ENCODE peak calls at places on chromosomes 16 and 17, in six cellular contexts. One of them, this sample, is unnamed.

GRCh38 chr16:85878875-85879274 is 20.1 kb upstream of the IRF8 start:
- DNase-seq in M059J: peak; percentile 85
- DNase-seq in activated CD8-positive, alpha-beta memory T cell treated with anti-CD3 and anti-CD28 coated beads, Interleukin-2, amount 50 U/mL, for 48 hours: no peak
- DNase-seq in MCF 10A: peak; percentile 27
- DNase-seq in CD8-positive, alpha-beta memory T cell: no peak
- DNase-seq in progenitor cell of endocrine pancreas: no peak
- DNase-seq in this sample: no peak

GRCh38 chr17:51371732-51372151 is 111.4 kb downstream of the UTP18 start:
- DNase-seq in M059J: peak; percentile 53
- DNase-seq in activated CD8-positive, alpha-beta memory T cell treated with anti-CD3 and anti-CD28 coated beads, Interleukin-2, amount 50 U/mL, for 48 hours: no peak
- DNase-seq in MCF 10A: peak; percentile 77
- DNase-seq in CD8-positive, alpha-beta memory T cell: no peak
- DNase-seq in progenitor cell of endocrine pancreas: peak; percentile 28
- DNase-seq in this sample: peak; percentile 17

GRCh38 chr17:34671191-34671590 is 91.8 kb downstream of the TMEM132E start:
- DNase-seq in M059J: no peak
- DNase-seq in activated CD8-positive, alpha-beta memory T cell treated with anti-CD3 and anti-CD28 coated beads, Interleukin-2, amount 50 U/mL, for 48 hours: no peak
- DNase-seq in MCF 10A: no peak
- DNase-seq in CD8-positive, alpha-beta memory T cell: no peak
- DNase-seq in progenitor cell of endocrine pancreas: no peak
- DNase-seq in this sample: no peak

GRCh38 chr17:74163836-74164235 is 39.6 kb upstream of the RPL38 start:
- DNase-seq in M059J: no peak
- DNase-seq in activated CD8-positive, alpha-beta memory T cell treated with anti-CD3 and anti-CD28 coated beads, Interleukin-2, amount 50 U/mL, for 48 hours: peak; percentile 15
- DNase-seq in MCF 10A: no peak
- DNase-seq in CD8-positive, alpha-beta memory T cell: no peak
- DNase-seq in progenitor cell of endocrine pancreas: no peak
- DNase-seq in this sample: no peak

GRCh38 chr17:1229891-1230571 is 40.2 kb upstream of the BHLHA9 start:
- DNase-seq in M059J: no peak
- DNase-seq in activated CD8-positive, alpha-beta memory T cell treated with anti-CD3 and anti-CD28 coated beads, Interleukin-2, amount 50 U/mL, for 48 hours: no peak
- DNase-seq in MCF 10A: no peak
- DNase-seq in CD8-positive, alpha-beta memory T cell: no peak
- DNase-seq in progenitor cell of endocrine pancreas: no peak
- DNase-seq in this sample: no peak

GRCh38 chr17:82931696-82932060 is 91.9 kb upstream of the ZNF750 start:
- DNase-seq in M059J: no peak
- DNase-seq in activated CD8-positive, alpha-beta memory T cell treated with anti-CD3 and anti-CD28 coated beads, Interleukin-2, amount 50 U/mL, for 48 hours: no peak
- DNase-seq in MCF 10A: peak; percentile 75
- DNase-seq in CD8-positive, alpha-beta memory T cell: no peak
- DNase-seq in progenitor cell of endocrine pancreas: no peak
- DNase-seq in this sample: no peak

GRCh38 chr17:16987830-16988601 is 16.1 kb upstream of the TNFRSF13B start:
- DNase-seq in M059J: peak; percentile 90
- DNase-seq in activated CD8-positive, alpha-beta memory T cell treated with anti-CD3 and anti-CD28 coated beads, Interleukin-2, amount 50 U/mL, for 48 hours: peak; percentile 74
- DNase-seq in MCF 10A: peak; percentile 75
- DNase-seq in CD8-positive, alpha-beta memory T cell: peak; percentile 16
- DNase-seq in progenitor cell of endocrine pancreas: no peak
- DNase-seq in this sample: peak; percentile 76

GRCh38 chr16:11004957-11005610 is 60.7 kb downstream of the CLEC16A start:
- DNase-seq in M059J: peak; percentile 76
- DNase-seq in activated CD8-positive, alpha-beta memory T cell treated with anti-CD3 and anti-CD28 coated beads, Interleukin-2, amount 50 U/mL, for 48 hours: peak; percentile 6
- DNase-seq in MCF 10A: no peak
- DNase-seq in CD8-positive, alpha-beta memory T cell: no peak
- DNase-seq in progenitor cell of endocrine pancreas: no peak
- DNase-seq in this sample: no peak

GRCh38 chr16:9119795-9120194 is 28.4 kb downstream of the HAPSTR1 start:
- DNase-seq in M059J: peak; percentile 80
- DNase-seq in activated CD8-positive, alpha-beta memory T cell treated with anti-CD3 and anti-CD28 coated beads, Interleukin-2, amount 50 U/mL, for 48 hours: no peak
- DNase-seq in MCF 10A: peak; percentile 44
- DNase-seq in CD8-positive, alpha-beta memory T cell: no peak
- DNase-seq in progenitor cell of endocrine pancreas: no peak
- DNase-seq in this sample: no peak

GRCh38 chr16:86344881-86345280 is 165.4 kb upstream of the FOXF1 start:
- DNase-seq in M059J: no peak
- DNase-seq in activated CD8-positive, alpha-beta memory T cell treated with anti-CD3 and anti-CD28 coated beads, Interleukin-2, amount 50 U/mL, for 48 hours: no peak
- DNase-seq in MCF 10A: no peak
- DNase-seq in CD8-positive, alpha-beta memory T cell: no peak
- DNase-seq in progenitor cell of endocrine pancreas: no peak
- DNase-seq in this sample: no peak

GRCh38 chr17:44005865-44006580 is 1.6 kb downstream of the NAGS start:
- DNase-seq in M059J: no peak
- DNase-seq in activated CD8-positive, alpha-beta memory T cell treated with anti-CD3 and anti-CD28 coated beads, Interleukin-2, amount 50 U/mL, for 48 hours: peak; percentile 77
- DNase-seq in MCF 10A: no peak
- DNase-seq in CD8-positive, alpha-beta memory T cell: peak; percentile 34
- DNase-seq in progenitor cell of endocrine pancreas: no peak
- DNase-seq in this sample: no peak

GRCh38 chr17:81064746-81065475 is 30.0 kb downstream of the BAIAP2 start:
- DNase-seq in M059J: no peak
- DNase-seq in activated CD8-positive, alpha-beta memory T cell treated with anti-CD3 and anti-CD28 coated beads, Interleukin-2, amount 50 U/mL, for 48 hours: no peak
- DNase-seq in MCF 10A: no peak
- DNase-seq in CD8-positive, alpha-beta memory T cell: no peak
- DNase-seq in progenitor cell of endocrine pancreas: no peak
- DNase-seq in this sample: no peak

GRCh38 chr17:385195-385835 is 32.7 kb upstream of the RPH3AL start:
- DNase-seq in M059J: peak; percentile 56
- DNase-seq in activated CD8-positive, alpha-beta memory T cell treated with anti-CD3 and anti-CD28 coated beads, Interleukin-2, amount 50 U/mL, for 48 hours: peak; percentile 61
- DNase-seq in MCF 10A: peak; percentile 25
- DNase-seq in CD8-positive, alpha-beta memory T cell: peak; percentile 5
- DNase-seq in progenitor cell of endocrine pancreas: peak; percentile 29
- DNase-seq in this sample: no peak

GRCh38 chr17:80762076-80762475 is 217.4 kb downstream of the RPTOR start:
- DNase-seq in M059J: no peak
- DNase-seq in activated CD8-positive, alpha-beta memory T cell treated with anti-CD3 and anti-CD28 coated beads, Interleukin-2, amount 50 U/mL, for 48 hours: no peak
- DNase-seq in MCF 10A: no peak
- DNase-seq in CD8-positive, alpha-beta memory T cell: no peak
- DNase-seq in progenitor cell of endocrine pancreas: no peak
- DNase-seq in this sample: no peak

GRCh38 chr16:4641306-4641687 is 16.7 kb downstream of the MGRN1 start:
- DNase-seq in M059J: no peak
- DNase-seq in activated CD8-positive, alpha-beta memory T cell treated with anti-CD3 and anti-CD28 coated beads, Interleukin-2, amount 50 U/mL, for 48 hours: no peak
- DNase-seq in MCF 10A: no peak
- DNase-seq in CD8-positive, alpha-beta memory T cell: no peak
- DNase-seq in progenitor cell of endocrine pancreas: no peak
- DNase-seq in this sample: no peak

GRCh38 chr16:85330694-85331188 is 218.5 kb upstream of the CIBAR2 start:
- DNase-seq in M059J: peak; percentile 80
- DNase-seq in activated CD8-positive, alpha-beta memory T cell treated with anti-CD3 and anti-CD28 coated beads, Interleukin-2, amount 50 U/mL, for 48 hours: no peak
- DNase-seq in MCF 10A: peak; percentile 79
- DNase-seq in CD8-positive, alpha-beta memory T cell: no peak
- DNase-seq in progenitor cell of endocrine pancreas: no peak
- DNase-seq in this sample: peak; percentile 29

GRCh38 chr17:1110844-1111598 is 68.8 kb downstream of the ABR start:
- DNase-seq in M059J: peak; percentile 97
- DNase-seq in activated CD8-positive, alpha-beta memory T cell treated with anti-CD3 and anti-CD28 coated beads, Interleukin-2, amount 50 U/mL, for 48 hours: no peak
- DNase-seq in MCF 10A: peak; percentile 94
- DNase-seq in CD8-positive, alpha-beta memory T cell: no peak
- DNase-seq in progenitor cell of endocrine pancreas: no peak
- DNase-seq in this sample: peak; percentile 62

GRCh38 chr16:85810742-85811115 is 11.2 kb downstream of the COX4I1 start:
- DNase-seq in M059J: no peak
- DNase-seq in activated CD8-positive, alpha-beta memory T cell treated with anti-CD3 and anti-CD28 coated beads, Interleukin-2, amount 50 U/mL, for 48 hours: no peak
- DNase-seq in MCF 10A: no peak
- DNase-seq in CD8-positive, alpha-beta memory T cell: no peak
- DNase-seq in progenitor cell of endocrine pancreas: no peak
- DNase-seq in this sample: no peak

GRCh38 chr16:4508806-4509205 is 29.8 kb downstream of the CDIP1 start:
- DNase-seq in M059J: no peak
- DNase-seq in activated CD8-positive, alpha-beta memory T cell treated with anti-CD3 and anti-CD28 coated beads, Interleukin-2, amount 50 U/mL, for 48 hours: no peak
- DNase-seq in MCF 10A: no peak
- DNase-seq in CD8-positive, alpha-beta memory T cell: no peak
- DNase-seq in progenitor cell of endocrine pancreas: no peak
- DNase-seq in this sample: no peak